ENCODE peak calls at places on chromosomes 7 and 10, in seven cellular contexts. G is GM12892; Q is activated naive CD4-positive, alpha-beta T cell; P is AG09319; N is HepG2; U is neural progenitor cell; C is foreskin keratinocyte. I is an unnamed sample.

GRCh38 chr10:106929291-106929925 is 235.1 kb downstream of the SORCS1 start:
- DNase-seq in G (no peak), Q (no peak), P (no peak), N (no peak), U (peak; percentile 68), C (no peak), I (no peak)

GRCh38 chr7:30162622-30163124 is 27.9 kb downstream of the MTURN start:
- DNase-seq in G (no peak), Q (no peak), P (peak; percentile 24), N (peak; percentile 84), U (peak; percentile 61), C (peak; percentile 84), I (no peak)

GRCh38 chr10:36803229-36803628 is 322.2 kb upstream of the ANKRD30A start:
- DNase-seq in G (no peak), Q (no peak), P (no peak), N (no peak), U (no peak), C (no peak), I (no peak)

GRCh38 chr7:48424731-48425130 is 253.5 kb downstream of the ABCA13 start:
- DNase-seq in G (no peak), Q (no peak), P (no peak), N (peak; percentile 23), U (peak; percentile 53), C (peak; percentile 52), I (no peak)

GRCh38 chr7:95549818-95550529 is 46.3 kb downstream of the PDK4 start:
- DNase-seq in G (no peak), Q (no peak), P (peak; percentile 8), N (no peak), U (no peak), C (peak; percentile 81), I (no peak)

GRCh38 chr10:98879486-98879885 is 356.2 kb downstream of the HPSE2 start:
- DNase-seq in G (no peak), Q (no peak), P (no peak), N (no peak), U (no peak), C (no peak), I (no peak)

GRCh38 chr7:142188846-142189245 is 69.0 kb downstream of the PRSS58 start:
- DNase-seq in G (no peak), Q (no peak), P (no peak), N (peak; percentile 5), U (no peak), C (peak; percentile 37), I (no peak)

GRCh38 chr10:99374526-99374925 is 45.4 kb downstream of the CNNM1 start:
- DNase-seq in G (no peak), Q (no peak), P (no peak), N (no peak), U (no peak), C (no peak), I (no peak)

GRCh38 chr7:39091774-39092173 is 114.1 kb downstream of the POU6F2 start:
- DNase-seq in G (no peak), Q (no peak), P (no peak), N (no peak), U (no peak), C (no peak), I (no peak)

GRCh38 chr10:111648046-111648445 is 535.5 kb downstream of the GPAM start:
- DNase-seq in G (no peak), Q (no peak), P (peak; percentile 72), N (no peak), U (no peak), C (peak; percentile 9), I (no peak)

GRCh38 chr10:15068802-15069201 is 19.8 kb downstream of the ACBD7 start:
- DNase-seq in G (no peak), Q (no peak), P (no peak), N (peak; percentile 15), U (no peak), C (peak; percentile 60), I (no peak)

GRCh38 chr7:153406486-153406872 is 645.7 kb upstream of the DPP6 start:
- DNase-seq in G (no peak), Q (no peak), P (no peak), N (no peak), U (no peak), C (no peak), I (no peak)